ENCODE peak calls at places on chromosomes 16 and 17, in seven cellular contexts. One of them, this sample, is unnamed.
A peak's percentile ranks its signal among the peaks of the same experiment; 100 is the strongest.

GRCh38 chr16:87169509-87169985 is 147.6 kb downstream of the C16orf95 start:
- DNase-seq in GM18507: no peak
- DNase-seq in choroid plexus epithelial cell: no peak
- DNase-seq in LHCN-M2: no peak
- DNase-seq in epithelial cell of esophagus: no peak
- DNase-seq in stimulated activated CD8-positive, alpha-beta memory T cell treated with anti-CD3 and anti-CD28 coated beads, Interleukin-12 subunit alpha, Interleukin-12 subunit beta, amount 100 ng/mL, for 4 hours: no peak
- DNase-seq in lung: no peak
- DNase-seq in this sample: no peak

GRCh38 chr16:18969050-18969854 is 14.5 kb upstream of the TMC7 start:
- DNase-seq in GM18507: peak; percentile 64
- DNase-seq in choroid plexus epithelial cell: peak; percentile 78
- DNase-seq in LHCN-M2: peak; percentile 69
- DNase-seq in epithelial cell of esophagus: peak; percentile 73
- DNase-seq in stimulated activated CD8-positive, alpha-beta memory T cell treated with anti-CD3 and anti-CD28 coated beads, Interleukin-12 subunit alpha, Interleukin-12 subunit beta, amount 100 ng/mL, for 4 hours: peak; percentile 56
- DNase-seq in lung: peak; percentile 85
- DNase-seq in this sample: peak; percentile 64

GRCh38 chr16:56297684-56298083 is 106.4 kb downstream of the GNAO1 start:
- DNase-seq in GM18507: no peak
- DNase-seq in choroid plexus epithelial cell: no peak
- DNase-seq in LHCN-M2: no peak
- DNase-seq in epithelial cell of esophagus: no peak
- DNase-seq in stimulated activated CD8-positive, alpha-beta memory T cell treated with anti-CD3 and anti-CD28 coated beads, Interleukin-12 subunit alpha, Interleukin-12 subunit beta, amount 100 ng/mL, for 4 hours: no peak
- DNase-seq in lung: no peak
- DNase-seq in this sample: no peak

GRCh38 chr16:66159987-66160386 is 206.5 kb upstream of the CDH5 start:
- DNase-seq in GM18507: no peak
- DNase-seq in choroid plexus epithelial cell: peak; percentile 44
- DNase-seq in LHCN-M2: peak; percentile 15
- DNase-seq in epithelial cell of esophagus: peak; percentile 6
- DNase-seq in stimulated activated CD8-positive, alpha-beta memory T cell treated with anti-CD3 and anti-CD28 coated beads, Interleukin-12 subunit alpha, Interleukin-12 subunit beta, amount 100 ng/mL, for 4 hours: no peak
- DNase-seq in lung: no peak
- DNase-seq in this sample: no peak

GRCh38 chr17:77458202-77459017 is 317.6 kb downstream of the SEC14L1 start:
- DNase-seq in GM18507: no peak
- DNase-seq in choroid plexus epithelial cell: no peak
- DNase-seq in LHCN-M2: no peak
- DNase-seq in epithelial cell of esophagus: no peak
- DNase-seq in stimulated activated CD8-positive, alpha-beta memory T cell treated with anti-CD3 and anti-CD28 coated beads, Interleukin-12 subunit alpha, Interleukin-12 subunit beta, amount 100 ng/mL, for 4 hours: no peak
- DNase-seq in lung: no peak
- DNase-seq in this sample: no peak

GRCh38 chr17:50060951-50061712 is 5.2 kb downstream of the ITGA3 start:
- DNase-seq in GM18507: no peak
- DNase-seq in choroid plexus epithelial cell: peak; percentile 62
- DNase-seq in LHCN-M2: peak; percentile 85
- DNase-seq in epithelial cell of esophagus: peak; percentile 65
- DNase-seq in stimulated activated CD8-positive, alpha-beta memory T cell treated with anti-CD3 and anti-CD28 coated beads, Interleukin-12 subunit alpha, Interleukin-12 subunit beta, amount 100 ng/mL, for 4 hours: no peak
- DNase-seq in lung: peak; percentile 91
- DNase-seq in this sample: no peak

GRCh38 chr16:1825864-1826690 is 548 bp downstream of the HAGH start:
- DNase-seq in GM18507: peak; percentile 66
- DNase-seq in choroid plexus epithelial cell: no peak
- DNase-seq in LHCN-M2: peak; percentile 36
- DNase-seq in epithelial cell of esophagus: peak; percentile 79
- DNase-seq in stimulated activated CD8-positive, alpha-beta memory T cell treated with anti-CD3 and anti-CD28 coated beads, Interleukin-12 subunit alpha, Interleukin-12 subunit beta, amount 100 ng/mL, for 4 hours: no peak
- DNase-seq in lung: no peak
- DNase-seq in this sample: peak; percentile 85

GRCh38 chr17:39939588-39940419 is 12.3 kb downstream of the LRRC3C start:
- DNase-seq in GM18507: no peak
- DNase-seq in choroid plexus epithelial cell: peak; percentile 94
- DNase-seq in LHCN-M2: peak; percentile 56
- DNase-seq in epithelial cell of esophagus: peak; percentile 71
- DNase-seq in stimulated activated CD8-positive, alpha-beta memory T cell treated with anti-CD3 and anti-CD28 coated beads, Interleukin-12 subunit alpha, Interleukin-12 subunit beta, amount 100 ng/mL, for 4 hours: no peak
- DNase-seq in lung: no peak
- DNase-seq in this sample: no peak

GRCh38 chr17:9009737-9010136 is 11.6 kb upstream of the NTN1 start:
- DNase-seq in GM18507: no peak
- DNase-seq in choroid plexus epithelial cell: no peak
- DNase-seq in LHCN-M2: no peak
- DNase-seq in epithelial cell of esophagus: peak; percentile 47
- DNase-seq in stimulated activated CD8-positive, alpha-beta memory T cell treated with anti-CD3 and anti-CD28 coated beads, Interleukin-12 subunit alpha, Interleukin-12 subunit beta, amount 100 ng/mL, for 4 hours: no peak
- DNase-seq in lung: no peak
- DNase-seq in this sample: no peak

GRCh38 chr17:213286-214105 is 32.0 kb upstream of the DOC2B start:
- DNase-seq in GM18507: no peak
- DNase-seq in choroid plexus epithelial cell: no peak
- DNase-seq in LHCN-M2: no peak
- DNase-seq in epithelial cell of esophagus: no peak
- DNase-seq in stimulated activated CD8-positive, alpha-beta memory T cell treated with anti-CD3 and anti-CD28 coated beads, Interleukin-12 subunit alpha, Interleukin-12 subunit beta, amount 100 ng/mL, for 4 hours: no peak
- DNase-seq in lung: no peak
- DNase-seq in this sample: no peak

This sample was measured in GM19239.